ENCODE peak calls at places on chromosome 1, in eight cellular contexts. B is Calu3; T is upper lobe of right lung; W is astrocyte of the spinal cord; Y is GM20000; N is CD4-positive, alpha-beta T cell; I is spleen; U is GM12878. C is an unnamed sample.

GRCh38 chr1:63321061-63321787 is 1.1 kb upstream of the FOXD3 start:
- DNase-seq in U (no peak), B (no peak), W (no peak), N (no peak), T (no peak), Y (no peak), I (no peak), C (peak)

GRCh38 chr1:36174716-36175115 is 18.8 kb downstream of the MAP7D1 start:
- DNase-seq in U (no peak), I (no peak), T (no peak), Y (no peak), W (no peak), N (no peak), B (no peak), C (no peak)

GRCh38 chr1:240107058-240107684 is 15.5 kb downstream of the FMN2 start:
- DNase-seq in T (no peak), B (no peak), W (peak), N (no peak), I (no peak), Y (no peak), U (no peak), C (no peak)

GRCh38 chr1:85569122-85569521 is 11.4 kb upstream of the CCN1 start:
- DNase-seq in I (no peak), U (no peak), W (peak), T (no peak), N (no peak), Y (no peak), B (no peak), C (no peak)

GRCh38 chr1:52032124-52032784 is 1.4 kb downstream of the KTI12 start:
- DNase-seq in U (no peak), I (no peak), W (no peak), T (no peak), N (no peak), Y (peak), B (no peak), C (peak)

GRCh38 chr1:161069731-161070270 is at the start of gene ARHGAP30:
- DNase-seq in T (peak), W (no peak), U (peak), B (no peak), Y (peak), I (peak), N (peak), C (no peak)

GRCh38 chr1:10065344-10065685 is 32.6 kb downstream of the UBE4B start:
- DNase-seq in N (no peak), W (no peak), T (peak), U (no peak), Y (no peak), I (no peak), B (no peak), C (peak)

GRCh38 chr1:41192456-41193188 is 49.5 kb downstream of the SCMH1 start:
- DNase-seq in I (no peak), N (no peak), U (no peak), T (no peak), B (no peak), W (no peak), Y (no peak), C (no peak)

GRCh38 chr1:35509558-35509957 is 47.6 kb downstream of the KIAA0319L start:
- DNase-seq in Y (no peak), W (no peak), I (no peak), B (no peak), N (no peak), T (no peak), U (no peak), C (no peak)

GRCh38 chr1:244964112-244964971 is 100.0 kb upstream of the HNRNPU start:
- DNase-seq in W (peak), U (no peak), Y (no peak), T (no peak), B (peak), N (no peak), I (no peak), C (no peak)

GRCh38 chr1:247360116-247360898 is 28.6 kb upstream of the ZNF496 start:
- DNase-seq in W (peak), T (no peak), Y (no peak), I (peak), N (no peak), B (no peak), U (no peak), C (no peak)

GRCh38 chr1:214331827-214332423 is 51.0 kb downstream of the SMYD2 start:
- DNase-seq in T (no peak), I (no peak), Y (peak), W (peak), N (peak), U (no peak), B (peak), C (peak)

GRCh38 chr1:97340951-97341350 is 579.9 kb downstream of the DPYD start:
- DNase-seq in T (no peak), Y (no peak), B (no peak), U (no peak), N (no peak), I (no peak), W (peak), C (no peak)

GRCh38 chr1:221335161-221336101 is 406.5 kb downstream of the DUSP10 start:
- DNase-seq in Y (no peak), B (peak), I (no peak), U (no peak), T (no peak), W (peak), N (no peak), C (no peak)

GRCh38 chr1:220267630-220268029 is 4.6 kb downstream of the RAB3GAP2 start:
- DNase-seq in N (no peak), Y (no peak), B (no peak), T (no peak), I (no peak), W (no peak), U (no peak), C (no peak)

GRCh38 chr1:61287014-61287413 is 204.7 kb downstream of the NFIA start:
- DNase-seq in W (peak), Y (no peak), I (no peak), N (no peak), T (no peak), B (no peak), U (no peak), C (no peak)

DNA sequence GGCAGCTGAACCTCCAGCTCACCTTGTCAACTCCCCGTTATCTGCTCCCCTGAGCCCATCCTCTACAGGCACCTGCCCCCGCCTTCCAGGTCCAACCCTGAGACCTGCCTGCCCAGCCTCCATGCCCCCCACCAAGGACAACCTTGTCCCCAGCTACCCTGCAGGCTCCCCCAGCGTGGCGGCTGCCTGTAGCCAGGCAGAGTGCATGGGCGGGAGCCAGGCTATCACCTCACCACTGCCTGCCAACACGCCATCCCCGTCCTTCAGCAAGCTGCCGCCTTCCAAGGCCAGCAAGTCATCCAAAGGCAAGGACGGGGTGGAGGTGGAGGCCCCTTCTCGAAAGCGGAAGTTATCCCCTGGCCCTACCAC is 3.0 kb upstream of the CYB561D1 start:
- DNase-seq in B (no peak), N (no peak), Y (no peak), U (no peak), T (no peak), I (peak), W (no peak), C (no peak)
- TF ChIP-seq CTCF in B (peak), N (peak), Y (no peak), U (no peak), T (no peak), I (no peak), W (no peak), C (no peak)

DNA sequence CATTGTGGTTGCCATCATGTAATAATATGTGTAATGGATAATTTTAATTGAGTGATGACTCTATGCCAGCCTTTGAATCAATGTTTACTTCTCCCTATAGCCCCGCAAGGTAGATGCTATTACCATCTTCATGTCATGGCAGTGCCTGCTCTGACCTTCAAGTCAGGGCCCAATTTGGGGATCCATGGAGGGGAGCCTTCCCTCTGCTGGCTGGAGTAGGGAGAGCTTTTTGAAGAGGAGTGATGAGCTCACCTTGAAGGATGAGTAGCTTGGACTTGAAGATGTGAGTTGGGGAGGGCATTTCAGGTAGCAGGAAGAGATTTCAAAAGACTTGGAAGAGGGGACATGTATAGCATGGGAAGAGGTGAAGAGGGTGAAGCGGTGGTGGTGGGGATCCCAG is 189.2 kb downstream of the FOXD2 start:
- DNase-seq in I (no peak), W (no peak), T (no peak), U (no peak), Y (no peak), B (no peak), N (no peak), C (no peak)
- TF ChIP-seq CTCF in I (no peak), W (no peak), T (no peak), U (no peak), Y (no peak), B (no peak), N (no peak), C (no peak)

GRCh38 chr1:235612761-235613160 is 36.8 kb downstream of the GNG4 start:
- DNase-seq in N (no peak), W (no peak), B (no peak), U (no peak), I (no peak), T (no peak), Y (no peak), C (no peak)

GRCh38 chr1:235610157-235610556 is 39.4 kb downstream of the GNG4 start:
- DNase-seq in U (no peak), T (no peak), W (no peak), Y (no peak), I (no peak), B (no peak), N (no peak), C (no peak)

GRCh38 chr1:235607284-235607683 is 42.3 kb downstream of the GNG4 start:
- DNase-seq in T (no peak), U (no peak), Y (no peak), N (no peak), I (no peak), W (no peak), B (no peak), C (no peak)

GRCh38 chr1:235613617-235614016 is 36.0 kb downstream of the GNG4 start:
- DNase-seq in W (no peak), T (no peak), Y (no peak), N (no peak), B (no peak), I (no peak), U (no peak), C (no peak)

GRCh38 chr1:235608278-235608677 is 41.3 kb downstream of the GNG4 start:
- DNase-seq in T (no peak), I (no peak), Y (no peak), N (no peak), U (no peak), B (no peak), W (no peak), C (no peak)
- TF ChIP-seq CTCF in T (no peak), I (no peak), Y (no peak), N (no peak), U (no peak), B (no peak), W (no peak), C (no peak)

DNA sequence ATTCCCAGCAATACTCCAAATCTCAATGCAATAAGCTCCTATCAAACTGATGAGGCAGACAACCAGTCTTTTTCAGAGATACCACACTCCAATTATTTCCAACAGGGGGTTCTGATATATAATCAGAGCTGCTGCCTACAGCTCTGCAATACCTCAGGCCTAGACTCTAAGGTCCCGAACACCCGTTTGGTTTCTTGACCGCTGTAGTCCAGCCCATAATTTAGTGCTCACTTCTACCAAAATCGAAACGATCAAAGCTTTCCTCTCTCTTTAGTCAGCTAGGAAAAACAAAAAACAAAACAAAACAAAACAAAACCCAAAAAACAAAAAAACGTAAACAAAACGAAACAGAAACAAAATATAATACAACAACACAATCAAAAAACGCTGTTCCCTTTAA is 453.0 kb downstream of the NEGR1 start:
- DNase-seq in B (no peak), T (no peak), U (no peak), N (no peak), Y (no peak), I (no peak), W (no peak), C (no peak)
- TF ChIP-seq CTCF in B (no peak), T (no peak), U (no peak), N (no peak), Y (no peak), I (no peak), W (no peak), C (no peak)

DNA sequence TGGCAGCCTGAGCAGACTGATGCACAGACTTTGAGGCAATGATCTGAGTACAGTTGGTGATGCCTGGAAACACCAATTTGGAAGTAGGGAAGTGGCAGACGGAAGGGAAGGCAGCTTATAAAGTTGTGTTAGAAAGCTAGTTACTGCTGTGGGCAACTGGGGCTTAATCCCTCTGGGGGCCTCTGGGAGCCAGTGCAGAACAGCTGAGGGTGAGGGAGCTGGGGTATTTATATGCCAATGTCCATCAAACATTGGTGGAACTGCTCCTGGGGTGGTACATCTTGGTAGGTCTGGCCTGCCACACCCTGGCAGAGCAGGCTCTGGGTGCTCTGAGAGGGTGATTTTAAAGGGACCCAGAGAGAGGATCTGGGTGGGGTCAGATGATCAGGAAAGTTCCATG is 28.1 kb downstream of the TNFRSF8 start:
- DNase-seq in Y (no peak), W (no peak), N (no peak), I (no peak), B (no peak), U (no peak), T (no peak), C (no peak)
- TF ChIP-seq CTCF in Y (no peak), W (no peak), N (no peak), I (no peak), B (no peak), U (no peak), T (no peak), C (no peak)

C was measured in endothelial cell.